ENCODE peak calls at places on chromosome X, in ten cellular contexts. One of them, this sample, is unnamed.

GRCh38 chrX:672931-673330 is 42.3 kb downstream of the SHOX start:
- DNase-seq in psoas muscle: no peak
- DNase-seq in AG10803: no peak
- DNase-seq in retinal pigment epithelial cell: no peak
- DNase-seq in esophagus muscularis mucosa: no peak
- DNase-seq in epithelial cell of esophagus: no peak
- DNase-seq in dorsolateral prefrontal cortex: no peak
- DNase-seq in HepG2: no peak
- DNase-seq in PC-3: peak; percentile 11
- DNase-seq in A549: peak; percentile 54
- DNase-seq in this sample: no peak

GRCh38 chrX:78923198-78924015 is 21.8 kb upstream of the P2RY10 start:
- DNase-seq in HepG2: no peak
- DNase-seq in retinal pigment epithelial cell: no peak
- DNase-seq in psoas muscle: no peak
- DNase-seq in AG10803: no peak
- DNase-seq in dorsolateral prefrontal cortex: no peak
- DNase-seq in esophagus muscularis mucosa: no peak
- DNase-seq in epithelial cell of esophagus: no peak
- DNase-seq in A549: peak; percentile 0
- DNase-seq in PC-3: peak; percentile 48
- DNase-seq in this sample: peak; percentile 1

GRCh38 chrX:65866146-65866545 is 173.7 kb downstream of the VSIG4 start:
- DNase-seq in esophagus muscularis mucosa: no peak
- DNase-seq in retinal pigment epithelial cell: no peak
- DNase-seq in A549: no peak
- DNase-seq in HepG2: no peak
- DNase-seq in psoas muscle: no peak
- DNase-seq in AG10803: no peak
- DNase-seq in PC-3: no peak
- DNase-seq in dorsolateral prefrontal cortex: no peak
- DNase-seq in epithelial cell of esophagus: peak; percentile 5
- DNase-seq in this sample: no peak

GRCh38 chrX:120840826-120841225 is 34.8 kb downstream of the CT47B1 start:
- DNase-seq in retinal pigment epithelial cell: peak; percentile 3
- DNase-seq in dorsolateral prefrontal cortex: no peak
- DNase-seq in A549: peak; percentile 16
- DNase-seq in psoas muscle: no peak
- DNase-seq in HepG2: no peak
- DNase-seq in AG10803: peak; percentile 64
- DNase-seq in PC-3: peak; percentile 52
- DNase-seq in epithelial cell of esophagus: peak; percentile 31
- DNase-seq in esophagus muscularis mucosa: no peak
- DNase-seq in this sample: peak; percentile 42

GRCh38 chrX:48919360-48919821 is 567 bp upstream of the PIM2 start:
- DNase-seq in retinal pigment epithelial cell: no peak
- DNase-seq in epithelial cell of esophagus: no peak
- DNase-seq in AG10803: no peak
- DNase-seq in dorsolateral prefrontal cortex: no peak
- DNase-seq in HepG2: no peak
- DNase-seq in psoas muscle: no peak
- DNase-seq in PC-3: no peak
- DNase-seq in esophagus muscularis mucosa: peak; percentile 92
- DNase-seq in A549: no peak
- DNase-seq in this sample: no peak

GRCh38 chrX:152937236-152937635 is 39.4 kb downstream of the ZNF185 start:
- DNase-seq in psoas muscle: no peak
- DNase-seq in A549: no peak
- DNase-seq in retinal pigment epithelial cell: no peak
- DNase-seq in PC-3: no peak
- DNase-seq in HepG2: no peak
- DNase-seq in esophagus muscularis mucosa: no peak
- DNase-seq in AG10803: no peak
- DNase-seq in dorsolateral prefrontal cortex: no peak
- DNase-seq in epithelial cell of esophagus: no peak
- DNase-seq in this sample: no peak

GRCh38 chrX:82218361-82218760 is 1016.5 kb downstream of the SH3BGRL start:
- DNase-seq in retinal pigment epithelial cell: no peak
- DNase-seq in HepG2: peak; percentile 0
- DNase-seq in esophagus muscularis mucosa: no peak
- DNase-seq in PC-3: peak; percentile 55
- DNase-seq in psoas muscle: no peak
- DNase-seq in A549: peak; percentile 39
- DNase-seq in epithelial cell of esophagus: peak; percentile 47
- DNase-seq in dorsolateral prefrontal cortex: no peak
- DNase-seq in AG10803: peak; percentile 0
- DNase-seq in this sample: no peak

GRCh38 chrX:20315140-20315539 is 48.4 kb upstream of the RPS6KA3 start:
- DNase-seq in epithelial cell of esophagus: peak; percentile 87
- DNase-seq in esophagus muscularis mucosa: no peak
- DNase-seq in A549: no peak
- DNase-seq in PC-3: no peak
- DNase-seq in psoas muscle: no peak
- DNase-seq in retinal pigment epithelial cell: no peak
- DNase-seq in AG10803: no peak
- DNase-seq in dorsolateral prefrontal cortex: no peak
- DNase-seq in HepG2: no peak
- DNase-seq in this sample: no peak

GRCh38 chrX:31070057-31070468 is 1.8 kb downstream of the FTHL17 start:
- DNase-seq in epithelial cell of esophagus: peak; percentile 47
- DNase-seq in HepG2: no peak
- DNase-seq in esophagus muscularis mucosa: no peak
- DNase-seq in AG10803: no peak
- DNase-seq in retinal pigment epithelial cell: no peak
- DNase-seq in psoas muscle: no peak
- DNase-seq in dorsolateral prefrontal cortex: no peak
- DNase-seq in A549: no peak
- DNase-seq in PC-3: no peak
- DNase-seq in this sample: no peak

GRCh38 chrX:132023896-132024386 is 839 bp downstream of the STK26 start:
- DNase-seq in dorsolateral prefrontal cortex: no peak
- DNase-seq in A549: peak; percentile 12
- DNase-seq in PC-3: peak; percentile 31
- DNase-seq in psoas muscle: no peak
- DNase-seq in HepG2: no peak
- DNase-seq in retinal pigment epithelial cell: no peak
- DNase-seq in esophagus muscularis mucosa: no peak
- DNase-seq in epithelial cell of esophagus: peak; percentile 10
- DNase-seq in AG10803: no peak
- DNase-seq in this sample: peak; percentile 8

GRCh38 chrX:45435481-45435880 is 234.8 kb upstream of the DIPK2B start:
- DNase-seq in retinal pigment epithelial cell: no peak
- DNase-seq in A549: no peak
- DNase-seq in epithelial cell of esophagus: peak; percentile 39
- DNase-seq in PC-3: peak; percentile 32
- DNase-seq in AG10803: no peak
- DNase-seq in dorsolateral prefrontal cortex: no peak
- DNase-seq in HepG2: no peak
- DNase-seq in psoas muscle: no peak
- DNase-seq in esophagus muscularis mucosa: no peak
- DNase-seq in this sample: no peak

GRCh38 chrX:8504451-8504850 is 39.8 kb downstream of the VCX3B start:
- DNase-seq in AG10803: no peak
- DNase-seq in epithelial cell of esophagus: peak; percentile 66
- DNase-seq in retinal pigment epithelial cell: peak; percentile 83
- DNase-seq in A549: peak; percentile 1
- DNase-seq in psoas muscle: no peak
- DNase-seq in HepG2: no peak
- DNase-seq in esophagus muscularis mucosa: no peak
- DNase-seq in dorsolateral prefrontal cortex: no peak
- DNase-seq in PC-3: peak; percentile 72
- DNase-seq in this sample: peak; percentile 17

GRCh38 chrX:118216488-118216887 is 99.9 kb upstream of the KLHL13 start:
- DNase-seq in epithelial cell of esophagus: no peak
- DNase-seq in psoas muscle: no peak
- DNase-seq in A549: no peak
- DNase-seq in dorsolateral prefrontal cortex: no peak
- DNase-seq in retinal pigment epithelial cell: no peak
- DNase-seq in esophagus muscularis mucosa: no peak
- DNase-seq in AG10803: no peak
- DNase-seq in PC-3: no peak
- DNase-seq in HepG2: no peak
- DNase-seq in this sample: no peak

GRCh38 chrX:72201836-72202536 is 20.4 kb downstream of the PIN4 start:
- DNase-seq in retinal pigment epithelial cell: no peak
- DNase-seq in AG10803: peak; percentile 76
- DNase-seq in HepG2: no peak
- DNase-seq in PC-3: peak; percentile 77
- DNase-seq in esophagus muscularis mucosa: no peak
- DNase-seq in A549: peak; percentile 68
- DNase-seq in epithelial cell of esophagus: peak; percentile 65
- DNase-seq in dorsolateral prefrontal cortex: no peak
- DNase-seq in psoas muscle: no peak
- DNase-seq in this sample: peak; percentile 53

GRCh38 chrX:93868289-93868985 is 194.4 kb downstream of the FAM133A start:
- DNase-seq in retinal pigment epithelial cell: no peak
- DNase-seq in psoas muscle: no peak
- DNase-seq in esophagus muscularis mucosa: no peak
- DNase-seq in AG10803: no peak
- DNase-seq in PC-3: no peak
- DNase-seq in dorsolateral prefrontal cortex: no peak
- DNase-seq in HepG2: no peak
- DNase-seq in A549: no peak
- DNase-seq in epithelial cell of esophagus: no peak
- DNase-seq in this sample: no peak

GRCh38 chrX:13939741-13940597 is 89.7 kb downstream of the GEMIN8 start:
- DNase-seq in esophagus muscularis mucosa: no peak
- DNase-seq in A549: no peak
- DNase-seq in AG10803: no peak
- DNase-seq in PC-3: no peak
- DNase-seq in dorsolateral prefrontal cortex: no peak
- DNase-seq in psoas muscle: no peak
- DNase-seq in HepG2: no peak
- DNase-seq in retinal pigment epithelial cell: peak; percentile 8
- DNase-seq in epithelial cell of esophagus: no peak
- DNase-seq in this sample: no peak

GRCh38 chrX:54089191-54089590 is 44.9 kb upstream of the PHF8 start:
- DNase-seq in HepG2: no peak
- DNase-seq in A549: no peak
- DNase-seq in retinal pigment epithelial cell: no peak
- DNase-seq in PC-3: no peak
- DNase-seq in dorsolateral prefrontal cortex: no peak
- DNase-seq in epithelial cell of esophagus: no peak
- DNase-seq in esophagus muscularis mucosa: no peak
- DNase-seq in psoas muscle: no peak
- DNase-seq in AG10803: no peak
- DNase-seq in this sample: no peak

GRCh38 chrX:16946971-16947562 is 609 bp downstream of the REPS2 start:
- DNase-seq in PC-3: no peak
- DNase-seq in psoas muscle: peak; percentile 14
- DNase-seq in epithelial cell of esophagus: no peak
- DNase-seq in AG10803: no peak
- DNase-seq in A549: no peak
- DNase-seq in dorsolateral prefrontal cortex: no peak
- DNase-seq in esophagus muscularis mucosa: no peak
- DNase-seq in HepG2: no peak
- DNase-seq in retinal pigment epithelial cell: no peak
- DNase-seq in this sample: no peak

GRCh38 chrX:40006025-40007017 is 91.4 kb downstream of the BCOR start:
- DNase-seq in A549: no peak
- DNase-seq in HepG2: no peak
- DNase-seq in AG10803: no peak
- DNase-seq in psoas muscle: peak; percentile 60
- DNase-seq in dorsolateral prefrontal cortex: no peak
- DNase-seq in epithelial cell of esophagus: no peak
- DNase-seq in retinal pigment epithelial cell: no peak
- DNase-seq in PC-3: no peak
- DNase-seq in esophagus muscularis mucosa: no peak
- DNase-seq in this sample: no peak
- H3K4me3 ChIP-seq in A549: no peak overlapping the region
- H3K4me3 ChIP-seq in HepG2: no peak overlapping the region
- H3K4me3 ChIP-seq in AG10803: no peak overlapping the region
- H3K4me3 ChIP-seq in psoas muscle: peak overlapping the region; percentile 28
- H3K4me3 ChIP-seq in dorsolateral prefrontal cortex: peak overlapping the region; percentile 42
- H3K4me3 ChIP-seq in epithelial cell of esophagus: no peak overlapping the region
- H3K4me3 ChIP-seq in retinal pigment epithelial cell: no peak overlapping the region
- H3K4me3 ChIP-seq in PC-3: no peak overlapping the region
- H3K4me3 ChIP-seq in esophagus muscularis mucosa: peak overlapping the region; percentile 31
- H3K4me3 ChIP-seq in this sample: peak overlapping the region; percentile 3

GRCh38 chrX:39475372-39475771 is 622.4 kb downstream of the BCOR start:
- DNase-seq in psoas muscle: no peak
- DNase-seq in dorsolateral prefrontal cortex: no peak
- DNase-seq in HepG2: no peak
- DNase-seq in retinal pigment epithelial cell: no peak
- DNase-seq in AG10803: no peak
- DNase-seq in A549: no peak
- DNase-seq in esophagus muscularis mucosa: no peak
- DNase-seq in PC-3: no peak
- DNase-seq in epithelial cell of esophagus: no peak
- DNase-seq in this sample: no peak
- TF ChIP-seq CTCF in psoas muscle: no peak
- TF ChIP-seq CTCF in dorsolateral prefrontal cortex: no peak
- TF ChIP-seq CTCF in HepG2: no peak
- TF ChIP-seq CTCF in retinal pigment epithelial cell: no peak
- TF ChIP-seq CTCF in AG10803: no peak
- TF ChIP-seq CTCF in A549: no peak
- TF ChIP-seq CTCF in esophagus muscularis mucosa: no peak
- TF ChIP-seq CTCF in PC-3: no peak
- TF ChIP-seq CTCF in epithelial cell of esophagus: no peak
- TF ChIP-seq CTCF in this sample: no peak

GRCh38 chrX:154981116-154981411 is 41.5 kb downstream of the F8 start:
- DNase-seq in A549: no peak
- DNase-seq in AG10803: no peak
- DNase-seq in PC-3: no peak
- DNase-seq in HepG2: no peak
- DNase-seq in epithelial cell of esophagus: no peak
- DNase-seq in dorsolateral prefrontal cortex: no peak
- DNase-seq in psoas muscle: no peak
- DNase-seq in retinal pigment epithelial cell: no peak
- DNase-seq in esophagus muscularis mucosa: no peak
- DNase-seq in this sample: no peak

GRCh38 chrX:154979671-154980070 is 42.9 kb downstream of the F8 start:
- DNase-seq in dorsolateral prefrontal cortex: no peak
- DNase-seq in epithelial cell of esophagus: peak; percentile 2
- DNase-seq in esophagus muscularis mucosa: no peak
- DNase-seq in HepG2: no peak
- DNase-seq in AG10803: no peak
- DNase-seq in PC-3: no peak
- DNase-seq in psoas muscle: no peak
- DNase-seq in retinal pigment epithelial cell: no peak
- DNase-seq in A549: no peak
- DNase-seq in this sample: peak; percentile 0

GRCh38 chrX:154980330-154981115 is 42.0 kb downstream of the F8 start:
- DNase-seq in psoas muscle: peak; percentile 57
- DNase-seq in A549: peak; percentile 70
- DNase-seq in dorsolateral prefrontal cortex: peak; percentile 63
- DNase-seq in AG10803: peak; percentile 56
- DNase-seq in HepG2: peak; percentile 54
- DNase-seq in epithelial cell of esophagus: peak; percentile 60
- DNase-seq in retinal pigment epithelial cell: peak; percentile 4
- DNase-seq in PC-3: peak; percentile 80
- DNase-seq in esophagus muscularis mucosa: no peak
- DNase-seq in this sample: peak; percentile 75
- H3K4me3 ChIP-seq in psoas muscle: peak overlapping the region; percentile 53
- H3K4me3 ChIP-seq in A549: peak overlapping the region; percentile 35
- H3K4me3 ChIP-seq in dorsolateral prefrontal cortex: peak overlapping the region; percentile 62
- H3K4me3 ChIP-seq in AG10803: peak overlapping the region; percentile 61
- H3K4me3 ChIP-seq in HepG2: peak overlapping the region; percentile 64
- H3K4me3 ChIP-seq in epithelial cell of esophagus: peak overlapping the region; percentile 42
- H3K4me3 ChIP-seq in retinal pigment epithelial cell: peak overlapping the region; percentile 24
- H3K4me3 ChIP-seq in PC-3: peak overlapping the region; percentile 60
- H3K4me3 ChIP-seq in esophagus muscularis mucosa: peak overlapping the region; percentile 48
- H3K4me3 ChIP-seq in this sample: peak overlapping the region; percentile 62

GRCh38 chrX:35098419-35098818 is 155.8 kb downstream of the FAM47B start:
- DNase-seq in HepG2: no peak
- DNase-seq in esophagus muscularis mucosa: no peak
- DNase-seq in AG10803: peak; percentile 1
- DNase-seq in epithelial cell of esophagus: no peak
- DNase-seq in retinal pigment epithelial cell: no peak
- DNase-seq in dorsolateral prefrontal cortex: no peak
- DNase-seq in psoas muscle: no peak
- DNase-seq in PC-3: no peak
- DNase-seq in A549: no peak
- DNase-seq in this sample: no peak
- TF ChIP-seq CTCF in HepG2: no peak
- TF ChIP-seq CTCF in esophagus muscularis mucosa: no peak
- TF ChIP-seq CTCF in AG10803: peak; percentile 19
- TF ChIP-seq CTCF in epithelial cell of esophagus: no peak
- TF ChIP-seq CTCF in retinal pigment epithelial cell: peak; percentile 29
- TF ChIP-seq CTCF in dorsolateral prefrontal cortex: no peak
- TF ChIP-seq CTCF in psoas muscle: no peak
- TF ChIP-seq CTCF in PC-3: peak; percentile 25
- TF ChIP-seq CTCF in A549: no peak
- TF ChIP-seq CTCF in this sample: no peak

This sample was measured in foreskin fibroblast.